ENCODE peak calls at places on chromosomes 1 and 21, in ten cellular contexts. Q is naive thymus-derived CD8-positive, alpha-beta T cell; F is HCT116; T is WERI-Rb-1; Y is activated CD4-positive, alpha-beta T cell treated with anti-CD3 and anti-CD28 coated beads, Interleukin-2, amount 50 U/mL, for 4 hours; S is T-helper 2 cell; H is activated gamma-delta T cell treated with Interleukin-2 at 50 U/mL for 16 hours; E is HT1080; L is EL; X is amygdala. K is an unnamed sample.

GRCh38 chr21:38679531-38679930 is 126.2 kb upstream of the ETS2 start:
- DNase-seq in S (no peak), L (peak; percentile 73), E (peak; percentile 59), H (no peak), Q (no peak), T (no peak), X (no peak), F (no peak), Y (no peak), K (peak; percentile 73)

GRCh38 chr1:42963378-42964005 is 4.8 kb upstream of the SLC2A1 start:
- DNase-seq in S (no peak), L (peak; percentile 78), X (no peak), T (no peak), H (no peak), F (no peak), Y (no peak), Q (no peak), E (peak; percentile 47), K (no peak)

GRCh38 chr1:174968750-174969244 is 30.9 kb upstream of the CACYBP start:
- DNase-seq in T (no peak), X (no peak), Q (peak; percentile 71), E (peak; percentile 77), Y (no peak), L (peak; percentile 52), H (peak; percentile 24), S (peak; percentile 80), F (no peak), K (peak; percentile 84)

GRCh38 chr1:222975472-222976122 is 160.8 kb downstream of the DISP1 start:
- DNase-seq in L (peak; percentile 16), F (no peak), H (no peak), E (no peak), X (no peak), Y (no peak), S (no peak), Q (no peak), T (no peak), K (no peak)

GRCh38 chr1:28950449-28950848 is 36.1 kb downstream of the EPB41 start:
- DNase-seq in X (no peak), F (no peak), Y (no peak), T (peak; percentile 17), Q (no peak), S (no peak), E (no peak), L (no peak), H (no peak), K (no peak)

GRCh38 chr1:22105611-22106207 is 37.2 kb downstream of the WNT4 start:
- DNase-seq in H (peak; percentile 22), E (peak; percentile 41), X (no peak), F (peak; percentile 29), Q (peak; percentile 44), L (peak; percentile 58), T (no peak), S (peak; percentile 16), Y (no peak), K (peak; percentile 38)

GRCh38 chr1:17834561-17835100 is 79.5 kb downstream of the ACTL8 start:
- DNase-seq in X (no peak), L (no peak), E (no peak), Q (no peak), Y (no peak), H (no peak), S (no peak), T (no peak), F (no peak), K (no peak)

GRCh38 chr1:166302919-166303758 is 136.3 kb upstream of the FAM78B start:
- DNase-seq in Y (no peak), H (no peak), L (no peak), X (no peak), F (no peak), T (no peak), Q (no peak), S (no peak), E (no peak), K (no peak)

GRCh38 chr1:171995573-171995972 is 154.3 kb downstream of the DNM3 start:
- DNase-seq in X (no peak), Y (no peak), E (no peak), Q (no peak), T (no peak), L (no peak), S (no peak), F (no peak), H (no peak), K (no peak)

GRCh38 chr1:163408262-163408661 is 86.5 kb downstream of the NUF2 start:
- DNase-seq in X (no peak), H (no peak), Y (no peak), S (no peak), E (no peak), T (no peak), Q (no peak), F (no peak), L (no peak), K (no peak)

GRCh38 chr1:87398644-87399043 is 70.0 kb downstream of the LMO4 start:
- DNase-seq in H (no peak), S (no peak), F (no peak), T (no peak), Q (no peak), Y (no peak), L (peak; percentile 57), X (no peak), E (peak; percentile 69), K (no peak)

GRCh38 chr1:77322061-77322900 is 40.5 kb downstream of the AK5 start:
- DNase-seq in Y (no peak), L (peak; percentile 77), Q (no peak), E (peak; percentile 92), S (no peak), T (no peak), X (no peak), F (peak; percentile 51), H (no peak), K (peak; percentile 43)

GRCh38 chr1:46528297-46528955 is 23.0 kb downstream of the KNCN start:
- DNase-seq in T (peak; percentile 72), S (no peak), X (peak; percentile 26), Q (no peak), H (no peak), L (peak; percentile 60), F (no peak), E (peak; percentile 36), Y (no peak), K (no peak)

GRCh38 chr1:66177483-66177882 is 356.5 kb upstream of the SGIP1 start:
- DNase-seq in S (no peak), H (no peak), E (no peak), F (no peak), L (no peak), Y (no peak), T (no peak), Q (no peak), X (no peak), K (no peak)

K was measured in dermis microvascular lymphatic vessel endothelial cell.